ENCODE peak calls at places on chromosomes 13 and 19, in eight cellular contexts. U is colonic mucosa; W is breast epithelium; L is stimulated activated CD4-positive, alpha-beta T cell treated with anti-CD3 and anti-CD28 coated beads, Interleukin-15, amount 100 ng/mL, for 1 hour; V is HEK293T; J is NCI-H69; O is hippocampal formation; H is MG63. R is an unnamed sample.

GRCh38 chr19:6891761-6892385 is 4.5 kb downstream of the ADGRE1 start:
- DNase-seq in U (no peak), V (no peak), J (no peak), W (no peak), L (no peak), H (no peak), O (no peak), R (no peak)

GRCh38 chr13:112711528-112712265 is 21.9 kb downstream of the ATP11A start:
- DNase-seq in H (peak), U (peak), W (peak), O (peak), V (peak), J (peak), L (no peak), R (peak)

GRCh38 chr13:93455881-93456280 is 229.3 kb downstream of the GPC6 start:
- DNase-seq in U (no peak), O (no peak), W (no peak), H (no peak), J (no peak), L (no peak), V (no peak), R (no peak)

GRCh38 chr19:1181606-1182005 is 7.5 kb upstream of the SBNO2 start:
- DNase-seq in U (peak), W (peak), J (no peak), L (no peak), H (no peak), V (no peak), O (no peak), R (no peak)

GRCh38 chr13:66992183-66992582 is 238.0 kb downstream of the PCDH9 start:
- DNase-seq in H (peak), O (peak), W (no peak), J (peak), L (no peak), V (peak), U (no peak), R (no peak)

GRCh38 chr19:35797663-35798062 is 15.0 kb downstream of the PRODH2 start:
- DNase-seq in J (no peak), U (no peak), H (no peak), O (peak), L (no peak), W (no peak), V (no peak), R (no peak)

GRCh38 chr13:57582032-57582431 is 49.5 kb upstream of the PCDH17 start:
- DNase-seq in U (no peak), J (peak), V (peak), W (no peak), L (no peak), H (no peak), O (no peak), R (no peak)

GRCh38 chr19:46537136-46538097 is 41.8 kb upstream of the PNMA8B start:
- DNase-seq in U (peak), O (peak), J (peak), H (peak), L (peak), V (peak), W (no peak), R (peak)

GRCh38 chr13:73300718-73301425 is 242.1 kb downstream of the KLF5 start:
- DNase-seq in U (no peak), H (no peak), J (no peak), W (no peak), V (no peak), O (no peak), L (no peak), R (no peak)

GRCh38 chr19:35223084-35223790 is 5.3 kb downstream of the FAM187B start:
- DNase-seq in L (no peak), H (no peak), O (no peak), J (no peak), V (no peak), W (no peak), U (no peak), R (no peak)

GRCh38 chr13:59750860-59751259 is 412.9 kb downstream of the DIAPH3 start:
- DNase-seq in O (peak), J (peak), L (no peak), W (no peak), H (no peak), U (no peak), V (peak), R (peak)

GRCh38 chr13:38223093-38223492 is 126.6 kb upstream of the UFM1 start:
- DNase-seq in U (no peak), W (no peak), L (no peak), O (no peak), V (peak), J (peak), H (peak), R (peak)

GRCh38 chr19:56966225-56966696 is 125.7 kb upstream of the PEG3 start:
- DNase-seq in W (no peak), J (no peak), O (no peak), H (no peak), V (no peak), L (no peak), U (no peak), R (no peak)

GRCh38 chr19:2631213-2631821 is 71.2 kb downstream of the GNG7 start:
- DNase-seq in J (no peak), U (no peak), O (no peak), L (no peak), H (no peak), V (no peak), W (no peak), R (no peak)

GRCh38 chr19:7522923-7523667 is 671 bp downstream of the MCOLN1 start:
- DNase-seq in V (no peak), U (no peak), H (no peak), L (no peak), J (no peak), W (no peak), O (no peak), R (no peak)

GRCh38 chr19:41922585-41922984 is 5.7 kb downstream of the ERFL start:
- DNase-seq in U (no peak), L (no peak), O (no peak), H (no peak), W (no peak), J (no peak), V (no peak), R (no peak)

GRCh38 chr13:108269601-108270328 is at the start of gene TNFSF13B:
- DNase-seq in H (peak), O (no peak), U (peak), J (peak), L (peak), V (no peak), W (no peak), R (peak)

GRCh38 chr19:5352229-5352763 is 11.7 kb upstream of the PTPRS start:
- DNase-seq in U (no peak), W (no peak), L (no peak), O (no peak), J (no peak), H (no peak), V (peak), R (no peak)

GRCh38 chr13:34672631-34673030 is 269.4 kb upstream of the NBEA start:
- DNase-seq in U (no peak), O (no peak), L (no peak), J (no peak), W (no peak), V (no peak), H (peak), R (no peak)

GRCh38 chr13:48790199-48790598 is 136.5 kb downstream of the CYSLTR2 start:
- DNase-seq in L (no peak), W (no peak), J (no peak), H (no peak), V (no peak), O (no peak), U (no peak), R (no peak)

GRCh38 chr13:45082964-45083363 is 37.3 kb upstream of the GTF2F2 start:
- DNase-seq in J (no peak), L (no peak), H (peak), O (no peak), W (no peak), U (no peak), V (no peak), R (no peak)

GRCh38 chr13:24727731-24728601 is 36.0 kb upstream of the RNF17 start:
- DNase-seq in V (peak), H (peak), U (peak), J (peak), W (peak), O (peak), L (peak), R (peak)

GRCh38 chr13:91133941-91134772 is 213.3 kb upstream of the MIR17HG start:
- DNase-seq in V (peak), L (no peak), J (peak), W (peak), O (peak), H (peak), U (peak), R (peak)

GRCh38 chr19:39951065-39951650 is 16.7 kb upstream of the FCGBP start:
- DNase-seq in O (no peak), W (no peak), J (no peak), L (no peak), V (no peak), U (no peak), H (no peak), R (no peak)

GRCh38 chr19:38831142-38831605 is 420 bp downstream of the ECH1 start:
- DNase-seq in H (peak), U (peak), W (peak), V (peak), O (no peak), L (no peak), J (peak), R (peak)

GRCh38 chr13:88544836-88545235 is 873.7 kb downstream of the SLITRK5 start:
- DNase-seq in H (no peak), V (no peak), W (no peak), J (peak), U (no peak), L (no peak), O (no peak), R (no peak)

GRCh38 chr19:52948025-52948770 is 14.5 kb downstream of the ZNF816 start:
- DNase-seq in W (no peak), H (no peak), L (no peak), V (no peak), U (no peak), J (no peak), O (no peak), R (no peak)

GRCh38 chr13:76925115-76925514 is 23.2 kb upstream of the ACOD1 start:
- DNase-seq in L (no peak), V (no peak), W (no peak), O (no peak), H (no peak), J (no peak), U (no peak), R (no peak)

R was measured in NCI-H146.